ENCODE peak calls at places on chromosome 5, in nine cellular contexts. A is HFF-Myc; E is stimulated activated CD8-positive, alpha-beta memory T cell treated with anti-CD3 and anti-CD28 coated beads, Interleukin-12 subunit alpha, Interleukin-12 subunit beta, amount 100 ng/mL, for 4 hours; Z is HuH-7.5; H is BJ; R is GM23338; D is transverse colon; G is kidney glomerular epithelial cell; N is AG08395. P is an unnamed sample.

GRCh38 chr5:68821056-68821455 is 272.8 kb upstream of the SLC30A5 start:
- DNase-seq in R (no peak), Z (no peak), D (no peak), G (no peak), E (no peak), N (no peak), H (no peak), A (no peak), P (no peak)

GRCh38 chr5:6733411-6734242 is 20.4 kb downstream of the TENT4A start:
- DNase-seq in H (no peak), E (no peak), A (no peak), D (no peak), Z (no peak), R (no peak), G (peak; percentile 77), N (no peak), P (no peak)

GRCh38 chr5:174751154-174751990 is 27.0 kb downstream of the MSX2 start:
- DNase-seq in R (peak; percentile 81), H (no peak), G (no peak), N (no peak), Z (no peak), D (no peak), A (no peak), E (no peak), P (no peak)

GRCh38 chr5:53815471-53815870 is 255.0 kb downstream of the NDUFS4 start:
- DNase-seq in N (no peak), Z (no peak), E (no peak), G (no peak), R (peak; percentile 47), A (no peak), D (no peak), H (no peak), P (no peak)

GRCh38 chr5:33834334-33834733 is 57.5 kb downstream of the ADAMTS12 start:
- DNase-seq in R (no peak), G (no peak), E (no peak), A (no peak), Z (no peak), H (no peak), D (no peak), N (no peak), P (no peak)

GRCh38 chr5:125412561-125413535 is 666.4 kb upstream of the ZNF608 start:
- DNase-seq in A (peak; percentile 97), R (peak; percentile 85), N (peak; percentile 49), G (peak; percentile 96), D (peak; percentile 79), E (no peak), Z (peak; percentile 17), H (no peak), P (peak; percentile 84)

GRCh38 chr5:170917113-170917512 is 55.3 kb downstream of the RANBP17 start:
- DNase-seq in Z (no peak), N (no peak), D (no peak), A (no peak), H (no peak), R (no peak), E (no peak), G (peak; percentile 8), P (no peak)

GRCh38 chr5:160318409-160318808 is 6.0 kb upstream of the CCNJL start:
- DNase-seq in G (no peak), D (no peak), R (no peak), E (no peak), Z (no peak), N (no peak), H (no peak), A (no peak), P (no peak)

GRCh38 chr5:77971965-77972544 is 195.9 kb upstream of the TBCA start:
- DNase-seq in H (peak; percentile 1), A (no peak), D (no peak), N (no peak), Z (no peak), G (no peak), R (no peak), E (no peak), P (no peak)

P was measured in ACHN.